ENCODE peak calls at places on chromosomes 3 and 15, in five cellular contexts. I is IMR-90, M is transverse colon, Y is upper lobe of left lung, D is small intestine. T is an unnamed sample.
A peak's percentile ranks its signal among the peaks of the same experiment; 100 is the strongest.

GRCh38 chr3:118970819-118971218 is 63.8 kb downstream of the IGSF11 start:
- DNase-seq in D (no peak), Y (no peak), I (no peak), M (no peak), T (no peak)

GRCh38 chr3:56042326-56042951 is 425.8 kb downstream of the ERC2 start:
- DNase-seq in D (no peak), I (peak; percentile 61), M (no peak), Y (no peak), T (peak; percentile 47)

GRCh38 chr15:90091156-90091931 is 10.9 kb downstream of the IDH2 start:
- DNase-seq in I (no peak), M (no peak), D (no peak), Y (no peak), T (no peak)

GRCh38 chr15:42228036-42228435 is 19.9 kb upstream of the VPS39 start:
- DNase-seq in I (no peak), D (peak; percentile 74), Y (no peak), M (no peak), T (no peak)

GRCh38 chr15:80371924-80372323 is 32.3 kb upstream of the ARNT2 start:
- DNase-seq in M (no peak), Y (no peak), I (no peak), D (no peak), T (no peak)

GRCh38 chr15:78951841-78952238 is 7.0 kb upstream of the CTSH start:
- DNase-seq in I (peak; percentile 47), M (no peak), D (peak; percentile 78), Y (peak; percentile 75), T (no peak)

GRCh38 chr3:179969525-179969924 is 67.2 kb downstream of the PEX5L start:
- DNase-seq in D (no peak), Y (no peak), M (no peak), I (no peak), T (no peak)

GRCh38 chr3:33437556-33438283 is 2.5 kb downstream of the UBP1 start:
- DNase-seq in I (peak; percentile 77), M (peak; percentile 21), D (peak; percentile 48), Y (peak; percentile 65), T (no peak)

GRCh38 chr15:85030301-85031049 is 48.8 kb downstream of the PDE8A start:
- DNase-seq in M (no peak), Y (no peak), I (peak; percentile 38), D (no peak), T (no peak)

GRCh38 chr3:13853256-13853977 is 26.5 kb downstream of the WNT7A start:
- DNase-seq in D (no peak), M (no peak), Y (no peak), I (no peak), T (no peak)

GRCh38 chr3:52742418-52743041 is 28.2 kb downstream of the NEK4 start:
- DNase-seq in M (no peak), I (peak; percentile 34), D (peak; percentile 40), Y (no peak), T (peak; percentile 51)

GRCh38 chr15:77617507-77618285 is 15.0 kb downstream of the LINGO1 start:
- DNase-seq in Y (no peak), D (peak; percentile 23), I (no peak), M (no peak), T (peak; percentile 41)

GRCh38 chr15:85482896-85483295 is 102.5 kb downstream of the AKAP13 start:
- DNase-seq in D (no peak), Y (no peak), M (no peak), I (peak; percentile 92), T (peak; percentile 25)

GRCh38 chr3:38805765-38806386 is 10.1 kb downstream of the SCN10A start:
- DNase-seq in D (peak; percentile 51), M (peak; percentile 18), Y (no peak), I (peak; percentile 74), T (peak; percentile 54)

GRCh38 chr15:58564967-58565366 is 133.2 kb downstream of the LIPC start:
- DNase-seq in I (no peak), D (no peak), M (no peak), Y (no peak), T (no peak)

GRCh38 chr3:17133637-17134545 is 249.1 kb downstream of the PLCL2 start:
- DNase-seq in Y (no peak), M (no peak), I (no peak), D (no peak), T (no peak)

GRCh38 chr3:13746385-13746784 is 133.5 kb downstream of the WNT7A start:
- DNase-seq in I (no peak), D (no peak), M (no peak), Y (no peak), T (no peak)

GRCh38 chr3:115709135-115709534 is 85.8 kb downstream of the GAP43 start:
- DNase-seq in D (no peak), Y (no peak), M (no peak), I (no peak), T (no peak)

GRCh38 chr3:115706311-115706829 is 83.1 kb downstream of the GAP43 start:
- DNase-seq in D (no peak), I (peak; percentile 83), Y (no peak), M (no peak), T (no peak)

GRCh38 chr3:115708540-115708939 is 85.2 kb downstream of the GAP43 start:
- DNase-seq in I (no peak), D (no peak), M (no peak), Y (no peak), T (no peak)

GRCh38 chr3:115702598-115702997 is 79.3 kb downstream of the GAP43 start:
- DNase-seq in M (no peak), D (no peak), Y (no peak), I (no peak), T (no peak)

GRCh38 chr3:115704661-115705338 is 81.5 kb downstream of the GAP43 start:
- DNase-seq in Y (no peak), M (no peak), D (no peak), I (peak; percentile 75), T (no peak)
- H3K9me3 ChIP-seq in Y (no peaks in the 10 kb centered on the region), M (no peaks in the 10 kb centered on the region), D (no peaks in the 10 kb centered on the region), I (no peaks in the 10 kb centered on the region), T (no peaks in the 10 kb centered on the region)

GRCh38 chr3:104286645-104287044 is 1080.1 kb upstream of the ALCAM start:
- DNase-seq in M (no peak), Y (no peak), I (no peak), D (no peak), T (no peak)

GRCh38 chr3:104279617-104280016 is 1087.1 kb upstream of the ALCAM start:
- DNase-seq in M (no peak), I (peak; percentile 50), D (no peak), Y (no peak), T (no peak)

GRCh38 chr3:104281713-104282112 is 1085.0 kb upstream of the ALCAM start:
- DNase-seq in I (no peak), Y (no peak), D (no peak), M (no peak), T (no peak)
- H3K9me3 ChIP-seq in I (peaks cover 7% of the 10 kb centered on the region), Y (peaks cover 22% of the 10 kb centered on the region), D (no peaks in the 10 kb centered on the region), M (peaks cover 10% of the 10 kb centered on the region), T (peaks cover 3% of the 10 kb centered on the region)

DNA sequence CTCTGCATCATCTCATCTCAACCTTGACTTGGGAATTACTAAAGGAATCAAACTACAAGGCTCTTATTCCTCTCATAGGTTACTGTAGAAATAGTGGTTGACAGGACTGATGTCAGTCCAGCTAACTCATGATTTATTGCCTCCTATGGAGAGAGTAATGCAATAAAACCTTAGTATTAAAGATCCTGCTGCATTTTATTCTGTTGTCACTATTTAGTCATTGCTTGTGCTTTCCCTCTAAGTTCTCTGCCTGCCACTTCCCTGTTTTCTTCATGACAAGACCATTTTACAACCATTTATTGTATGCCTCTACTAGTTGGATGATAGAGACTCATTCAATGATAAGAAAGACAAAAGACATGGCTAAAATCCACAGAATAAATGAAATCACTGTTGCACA is 134.1 kb upstream of the GRM7 start:
- DNase-seq in Y (no peak), M (no peak), D (no peak), I (no peak), T (no peak)
- H3K9me3 ChIP-seq in Y (no peaks in the 10 kb centered on the region), M (no peaks in the 10 kb centered on the region), D (no peaks in the 10 kb centered on the region), I (no peaks in the 10 kb centered on the region), T (no peaks in the 10 kb centered on the region)

GRCh38 chr15:27095809-27096580 is 125.0 kb downstream of the GABRG3 start:
- DNase-seq in M (no peak), D (peak; percentile 80), I (no peak), Y (no peak), T (no peak)
- H3K9me3 ChIP-seq in M (no peaks in the 10 kb centered on the region), D (no peaks in the 10 kb centered on the region), I (peaks cover 25% of the 10 kb centered on the region), Y (no peaks in the 10 kb centered on the region), T (no peaks in the 10 kb centered on the region)

GRCh38 chr15:87429754-87430153 is 826.8 kb downstream of the NTRK3 start:
- DNase-seq in M (no peak), Y (no peak), I (no peak), D (no peak), T (no peak)
- H3K9me3 ChIP-seq in M (no peaks in the 10 kb centered on the region), Y (no peaks in the 10 kb centered on the region), I (peaks cover 2% of the 10 kb centered on the region), D (no peaks in the 10 kb centered on the region), T (no peaks in the 10 kb centered on the region)

GRCh38 chr15:25226360-25226759 is 212.5 kb downstream of the UBE3A start:
- DNase-seq in I (no peak), M (no peak), Y (no peak), D (no peak), T (no peak)
- H3K9me3 ChIP-seq in I (peaks cover 73% of the 10 kb centered on the region), M (peaks cover 3% of the 10 kb centered on the region), Y (peaks cover 76% of the 10 kb centered on the region), D (peaks cover 2% of the 10 kb centered on the region), T (peaks cover 21% of the 10 kb centered on the region)

GRCh38 chr15:25088261-25088790 is 133.5 kb downstream of the SNRPN start:
- DNase-seq in M (no peak), D (no peak), I (no peak), Y (no peak), T (no peak)
- H3K9me3 ChIP-seq in M (peaks cover 80% of the 10 kb centered on the region), D (peaks cover 4% of the 10 kb centered on the region), I (peaks cover 72% of the 10 kb centered on the region), Y (peaks cover 100% of the 10 kb centered on the region), T (peaks cover 11% of the 10 kb centered on the region)

GRCh38 chr3:138547342-138547975 is 46.6 kb downstream of the CEP70 start:
- DNase-seq in I (no peak), D (no peak), M (no peak), Y (no peak), T (no peak)

GRCh38 chr3:138544546-138544945 is 49.5 kb downstream of the CEP70 start:
- DNase-seq in D (no peak), Y (no peak), M (no peak), I (no peak), T (no peak)

DNA sequence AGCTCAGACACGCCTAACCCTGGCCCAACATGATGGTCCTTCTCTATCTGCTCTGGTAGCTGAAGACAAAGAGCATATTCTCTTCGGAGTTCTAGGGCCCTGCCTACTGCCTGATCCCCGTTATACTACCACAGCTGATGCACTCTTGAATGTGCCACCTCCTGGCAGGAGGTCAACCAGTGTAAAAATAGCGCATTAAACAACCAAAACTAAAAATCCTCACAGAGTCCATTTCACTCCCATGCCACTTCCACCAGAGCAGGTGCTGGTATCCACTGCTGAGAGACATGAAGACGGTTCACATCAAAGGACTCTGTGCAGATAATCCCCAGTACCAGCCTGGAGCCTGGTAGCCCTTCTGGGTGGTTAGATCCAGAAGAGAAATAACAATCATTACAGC is 44.5 kb downstream of the CEP70 start:
- DNase-seq in I (no peak), M (no peak), D (no peak), Y (no peak), T (no peak)
- H3K9me3 ChIP-seq in I (peaks cover 9% of the 10 kb centered on the region), M (peaks cover 22% of the 10 kb centered on the region), D (peaks cover 2% of the 10 kb centered on the region), Y (peaks cover 20% of the 10 kb centered on the region), T (peaks cover 29% of the 10 kb centered on the region)

GRCh38 chr15:25177955-25178801 is 223.4 kb downstream of the SNRPN start:
- DNase-seq in I (no peak), Y (peak; percentile 18), D (no peak), M (peak; percentile 2), T (peak; percentile 26)
- H3K9me3 ChIP-seq in I (peaks cover 74% of the 10 kb centered on the region), Y (peaks cover 96% of the 10 kb centered on the region), D (peaks cover 6% of the 10 kb centered on the region), M (peaks cover 8% of the 10 kb centered on the region), T (peaks cover 60% of the 10 kb centered on the region)